ENCODE peak calls at places on chromosome 21, in seven cellular contexts. One of them, this sample, is unnamed.

GRCh38 chr21:27143476-27143875 is 176.6 kb upstream of the ADAMTS5 start:
- DNase-seq in neural progenitor cell: no peak
- DNase-seq in fibroblast of mammary gland: no peak
- DNase-seq in cardiac muscle cell: no peak
- DNase-seq in Calu3: no peak
- DNase-seq in WTC11: no peak
- DNase-seq in AG09309: no peak
- DNase-seq in this sample: no peak

GRCh38 chr21:14880922-14881321 is 183.9 kb downstream of the NRIP1 start:
- DNase-seq in WTC11: no peak
- DNase-seq in AG09309: peak; percentile 64
- DNase-seq in Calu3: no peak
- DNase-seq in cardiac muscle cell: peak; percentile 73
- DNase-seq in neural progenitor cell: no peak
- DNase-seq in fibroblast of mammary gland: peak; percentile 75
- DNase-seq in this sample: no peak

GRCh38 chr21:33152228-33153130 is 77.3 kb upstream of the IFNAR2 start:
- DNase-seq in AG09309: no peak
- DNase-seq in fibroblast of mammary gland: no peak
- DNase-seq in neural progenitor cell: no peak
- DNase-seq in Calu3: no peak
- DNase-seq in cardiac muscle cell: no peak
- DNase-seq in WTC11: peak; percentile 22
- DNase-seq in this sample: peak; percentile 20

GRCh38 chr21:38798481-38798882 is 7.2 kb upstream of the ETS2 start:
- DNase-seq in fibroblast of mammary gland: no peak
- DNase-seq in neural progenitor cell: no peak
- DNase-seq in AG09309: no peak
- DNase-seq in Calu3: peak; percentile 91
- DNase-seq in WTC11: peak; percentile 17
- DNase-seq in cardiac muscle cell: peak; percentile 50
- DNase-seq in this sample: no peak

GRCh38 chr21:43712268-43712942 is 6.5 kb upstream of the PDXK start:
- DNase-seq in Calu3: peak; percentile 84
- DNase-seq in WTC11: no peak
- DNase-seq in fibroblast of mammary gland: no peak
- DNase-seq in cardiac muscle cell: no peak
- DNase-seq in AG09309: no peak
- DNase-seq in neural progenitor cell: no peak
- DNase-seq in this sample: no peak

GRCh38 chr21:44454747-44455523 is at the start of gene LRRC3:
- DNase-seq in cardiac muscle cell: peak; percentile 86
- DNase-seq in AG09309: no peak
- DNase-seq in neural progenitor cell: peak; percentile 99
- DNase-seq in fibroblast of mammary gland: peak; percentile 72
- DNase-seq in WTC11: peak; percentile 96
- DNase-seq in Calu3: peak; percentile 70
- DNase-seq in this sample: peak; percentile 97

GRCh38 chr21:45611296-45611695 is 32.2 kb upstream of the PCBP3 start:
- DNase-seq in neural progenitor cell: no peak
- DNase-seq in Calu3: no peak
- DNase-seq in AG09309: no peak
- DNase-seq in WTC11: peak; percentile 6
- DNase-seq in cardiac muscle cell: no peak
- DNase-seq in fibroblast of mammary gland: no peak
- DNase-seq in this sample: no peak

GRCh38 chr21:45613396-45613795 is 30.1 kb upstream of the PCBP3 start:
- DNase-seq in cardiac muscle cell: no peak
- DNase-seq in fibroblast of mammary gland: no peak
- DNase-seq in neural progenitor cell: no peak
- DNase-seq in WTC11: peak; percentile 4
- DNase-seq in Calu3: no peak
- DNase-seq in AG09309: no peak
- DNase-seq in this sample: no peak

GRCh38 chr21:15421521-15421920 is 308.3 kb upstream of the USP25 start:
- DNase-seq in cardiac muscle cell: no peak
- DNase-seq in fibroblast of mammary gland: no peak
- DNase-seq in neural progenitor cell: no peak
- DNase-seq in AG09309: no peak
- DNase-seq in Calu3: no peak
- DNase-seq in WTC11: no peak
- DNase-seq in this sample: no peak

GRCh38 chr21:46157987-46158451 is 2.6 kb upstream of the FTCD start:
- DNase-seq in neural progenitor cell: no peak
- DNase-seq in WTC11: no peak
- DNase-seq in cardiac muscle cell: no peak
- DNase-seq in Calu3: no peak
- DNase-seq in AG09309: no peak
- DNase-seq in fibroblast of mammary gland: no peak
- DNase-seq in this sample: no peak

GRCh38 chr21:46515109-46515508 is 56.4 kb downstream of the DIP2A start:
- DNase-seq in WTC11: no peak
- DNase-seq in fibroblast of mammary gland: peak; percentile 60
- DNase-seq in cardiac muscle cell: peak; percentile 63
- DNase-seq in neural progenitor cell: no peak
- DNase-seq in Calu3: no peak
- DNase-seq in AG09309: no peak
- DNase-seq in this sample: no peak

GRCh38 chr21:45539046-45539795 is 3.0 kb downstream of the SLC19A1 start:
- DNase-seq in WTC11: peak; percentile 9
- DNase-seq in fibroblast of mammary gland: no peak
- DNase-seq in neural progenitor cell: no peak
- DNase-seq in AG09309: no peak
- DNase-seq in cardiac muscle cell: no peak
- DNase-seq in Calu3: no peak
- DNase-seq in this sample: no peak

GRCh38 chr21:31366825-31367224 is 22.8 kb upstream of the TIAM1 start:
- DNase-seq in Calu3: peak; percentile 51
- DNase-seq in WTC11: no peak
- DNase-seq in neural progenitor cell: no peak
- DNase-seq in fibroblast of mammary gland: peak; percentile 89
- DNase-seq in cardiac muscle cell: peak; percentile 94
- DNase-seq in AG09309: no peak
- DNase-seq in this sample: no peak

GRCh38 chr21:20572582-20572981 is 425.6 kb upstream of the NCAM2 start:
- DNase-seq in cardiac muscle cell: no peak
- DNase-seq in Calu3: no peak
- DNase-seq in fibroblast of mammary gland: no peak
- DNase-seq in neural progenitor cell: no peak
- DNase-seq in AG09309: no peak
- DNase-seq in WTC11: no peak
- DNase-seq in this sample: no peak

DNA sequence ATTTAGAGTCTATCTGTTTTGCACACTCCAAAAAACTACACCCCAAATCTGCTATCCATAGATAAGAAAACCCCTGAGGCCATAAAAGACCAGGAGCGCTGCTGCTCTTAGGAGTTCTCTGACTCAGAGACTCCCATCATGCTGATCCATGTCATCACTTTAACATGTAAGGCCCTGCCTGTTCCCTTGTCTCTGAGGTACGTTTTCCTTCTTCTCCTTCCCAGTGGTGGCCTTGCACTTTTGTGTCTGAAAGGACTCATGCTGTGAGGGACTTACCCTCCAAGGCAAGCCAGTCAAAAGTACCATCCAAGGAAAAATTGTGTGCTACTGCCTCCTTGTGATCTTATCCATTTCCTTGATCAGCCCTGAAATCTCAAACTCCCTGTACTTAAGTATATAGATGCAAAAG is 427.4 kb upstream of the NCAM2 start:
- DNase-seq in Calu3: no peak
- DNase-seq in neural progenitor cell: peak; percentile 78
- DNase-seq in fibroblast of mammary gland: no peak
- DNase-seq in cardiac muscle cell: no peak
- DNase-seq in AG09309: no peak
- DNase-seq in WTC11: peak; percentile 47
- DNase-seq in this sample: no peak
- TF ChIP-seq CTCF in Calu3: no peak
- TF ChIP-seq CTCF in neural progenitor cell: peak; percentile 53
- TF ChIP-seq CTCF in fibroblast of mammary gland: no peak
- TF ChIP-seq CTCF in cardiac muscle cell: no peak
- TF ChIP-seq CTCF in AG09309: no peak
- TF ChIP-seq CTCF in WTC11: no peak
- TF ChIP-seq CTCF in this sample: no peak

GRCh38 chr21:25790122-25790951 is 55.6 kb downstream of the GABPA start:
- DNase-seq in WTC11: no peak
- DNase-seq in Calu3: peak; percentile 21
- DNase-seq in cardiac muscle cell: peak; percentile 65
- DNase-seq in neural progenitor cell: peak; percentile 34
- DNase-seq in fibroblast of mammary gland: peak; percentile 38
- DNase-seq in AG09309: peak; percentile 7
- DNase-seq in this sample: no peak

GRCh38 chr21:25788677-25789076 is 53.9 kb downstream of the GABPA start:
- DNase-seq in Calu3: no peak
- DNase-seq in neural progenitor cell: no peak
- DNase-seq in fibroblast of mammary gland: no peak
- DNase-seq in AG09309: no peak
- DNase-seq in cardiac muscle cell: no peak
- DNase-seq in WTC11: no peak
- DNase-seq in this sample: no peak

DNA sequence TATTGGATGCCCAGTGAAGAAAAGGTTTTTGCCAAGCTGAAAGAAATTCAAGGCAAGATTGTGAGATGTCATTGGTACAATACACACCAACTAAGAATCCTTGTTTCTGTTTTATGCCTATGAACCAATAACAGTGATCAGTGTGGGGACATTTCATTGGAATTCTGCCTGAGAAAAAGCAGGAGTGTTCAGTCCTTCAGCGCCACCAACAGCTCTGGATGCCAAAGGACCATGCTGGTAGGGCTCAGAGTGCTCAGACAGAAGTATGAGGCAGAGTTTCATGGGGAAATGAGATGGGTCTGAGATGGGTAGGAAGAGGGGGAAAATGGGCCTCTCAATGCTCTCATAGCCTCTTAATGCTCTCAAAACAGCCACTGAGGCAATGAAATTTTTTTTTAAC is 56.5 kb downstream of the GABPA start:
- DNase-seq in WTC11: no peak
- DNase-seq in AG09309: no peak
- DNase-seq in neural progenitor cell: no peak
- DNase-seq in cardiac muscle cell: no peak
- DNase-seq in Calu3: no peak
- DNase-seq in fibroblast of mammary gland: no peak
- DNase-seq in this sample: no peak
- TF ChIP-seq CTCF in WTC11: no peak
- TF ChIP-seq CTCF in AG09309: no peak
- TF ChIP-seq CTCF in neural progenitor cell: no peak
- TF ChIP-seq CTCF in cardiac muscle cell: no peak
- TF ChIP-seq CTCF in Calu3: no peak
- TF ChIP-seq CTCF in fibroblast of mammary gland: no peak
- TF ChIP-seq CTCF in this sample: no peak

GRCh38 chr21:41817228-41817627 is 50.4 kb upstream of the RIPK4 start:
- DNase-seq in cardiac muscle cell: peak; percentile 65
- DNase-seq in AG09309: peak; percentile 55
- DNase-seq in fibroblast of mammary gland: peak; percentile 81
- DNase-seq in Calu3: peak; percentile 71
- DNase-seq in WTC11: peak; percentile 70
- DNase-seq in neural progenitor cell: peak; percentile 71
- DNase-seq in this sample: peak; percentile 67
- TF ChIP-seq CTCF in cardiac muscle cell: peak; percentile 63
- TF ChIP-seq CTCF in AG09309: peak; percentile 90
- TF ChIP-seq CTCF in fibroblast of mammary gland: peak; percentile 88
- TF ChIP-seq CTCF in Calu3: peak; percentile 35
- TF ChIP-seq CTCF in WTC11: no peak
- TF ChIP-seq CTCF in neural progenitor cell: peak; percentile 82
- TF ChIP-seq CTCF in this sample: peak; percentile 72

GRCh38 chr21:34892196-34892595 is 156.9 kb downstream of the RUNX1 start:
- DNase-seq in cardiac muscle cell: no peak
- DNase-seq in AG09309: no peak
- DNase-seq in fibroblast of mammary gland: no peak
- DNase-seq in WTC11: no peak
- DNase-seq in Calu3: no peak
- DNase-seq in neural progenitor cell: no peak
- DNase-seq in this sample: no peak

GRCh38 chr21:34891610-34891943 is 157.5 kb downstream of the RUNX1 start:
- DNase-seq in fibroblast of mammary gland: no peak
- DNase-seq in neural progenitor cell: no peak
- DNase-seq in Calu3: no peak
- DNase-seq in cardiac muscle cell: no peak
- DNase-seq in WTC11: no peak
- DNase-seq in AG09309: no peak
- DNase-seq in this sample: no peak

GRCh38 chr21:34889537-34890257 is 159.4 kb downstream of the RUNX1 start:
- DNase-seq in fibroblast of mammary gland: peak; percentile 75
- DNase-seq in WTC11: peak; percentile 65
- DNase-seq in cardiac muscle cell: peak; percentile 88
- DNase-seq in neural progenitor cell: peak; percentile 90
- DNase-seq in Calu3: peak; percentile 84
- DNase-seq in AG09309: no peak
- DNase-seq in this sample: peak; percentile 81

GRCh38 chr21:34890258-34890723 is 158.8 kb downstream of the RUNX1 start:
- DNase-seq in cardiac muscle cell: no peak
- DNase-seq in WTC11: no peak
- DNase-seq in fibroblast of mammary gland: no peak
- DNase-seq in Calu3: no peak
- DNase-seq in neural progenitor cell: no peak
- DNase-seq in AG09309: no peak
- DNase-seq in this sample: no peak

DNA sequence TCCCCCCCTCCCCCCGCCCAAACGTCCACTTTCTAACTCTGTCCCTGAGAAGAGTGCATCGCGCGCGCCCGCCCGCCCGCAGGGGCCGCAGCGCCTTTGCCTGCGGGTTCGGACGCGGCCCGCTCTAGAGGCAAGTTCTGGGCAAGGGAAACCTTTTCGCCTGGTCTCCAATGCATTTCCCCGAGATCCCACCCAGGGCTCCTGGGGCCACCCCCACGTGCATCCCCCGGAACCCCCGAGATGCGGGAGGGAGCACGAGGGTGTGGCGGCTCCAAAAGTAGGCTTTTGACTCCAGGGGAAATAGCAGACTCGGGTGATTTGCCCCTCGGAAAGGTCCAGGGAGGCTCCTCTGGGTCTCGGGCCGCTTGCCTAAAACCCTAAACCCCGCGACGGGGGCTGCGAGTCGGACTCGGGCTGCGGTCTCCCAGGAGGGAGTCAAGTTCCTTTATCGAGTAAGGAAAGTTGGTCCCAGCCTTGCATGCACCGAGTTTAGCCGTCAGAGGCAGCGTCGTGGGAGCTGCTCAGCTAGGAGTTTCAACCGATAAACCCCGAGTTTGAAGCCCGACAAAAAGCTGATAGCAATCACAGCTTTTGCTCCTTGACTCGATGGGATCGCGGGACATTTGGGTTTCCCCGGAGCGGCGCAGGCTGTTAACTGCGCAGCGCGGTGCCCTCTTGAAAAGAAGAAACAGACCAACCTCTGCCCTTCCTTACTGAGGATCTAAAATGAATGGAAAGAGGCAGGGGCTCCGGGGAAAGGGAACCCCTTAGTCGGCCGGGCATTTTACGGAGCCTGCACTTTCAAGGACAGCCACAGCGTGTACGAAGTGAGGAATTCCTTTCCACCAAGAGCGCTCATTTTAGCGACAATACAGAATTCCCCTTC is 158.1 kb downstream of the RUNX1 start:
- DNase-seq in WTC11: peak; percentile 42
- DNase-seq in fibroblast of mammary gland: no peak
- DNase-seq in neural progenitor cell: peak; percentile 72
- DNase-seq in cardiac muscle cell: peak; percentile 56
- DNase-seq in Calu3: peak; percentile 26
- DNase-seq in AG09309: no peak
- DNase-seq in this sample: peak; percentile 42
- TF ChIP-seq CTCF in WTC11: no peak
- TF ChIP-seq CTCF in fibroblast of mammary gland: no peak
- TF ChIP-seq CTCF in neural progenitor cell: no peak
- TF ChIP-seq CTCF in cardiac muscle cell: peak; percentile 20
- TF ChIP-seq CTCF in Calu3: no peak
- TF ChIP-seq CTCF in AG09309: peak; percentile 11
- TF ChIP-seq CTCF in this sample: no peak